ENCODE peak calls at places on chromosomes 2 and 18, in eight cellular contexts. O, K, A, B, Z, L, Q and N are unnamed samples.

GRCh38 chr2:159484537-159484936 is 131.8 kb downstream of the BAZ2B start:
- DNase-seq in O (no peak), K (no peak), A (no peak), B (no peak), Z (no peak), L (no peak), Q (no peak), N (no peak)

GRCh38 chr18:35875566-35875965 is 96.9 kb upstream of the RMP24 start:
- DNase-seq in O (no peak), K (no peak), A (no peak), B (no peak), Z (peak), L (no peak), Q (no peak), N (no peak)

GRCh38 chr2:51387235-51387634 is 355.3 kb upstream of the NRXN1 start:
- DNase-seq in O (no peak), K (no peak), A (no peak), B (no peak), Z (no peak), L (no peak), Q (no peak), N (peak)

GRCh38 chr2:132038179-132038882 is 123.4 kb downstream of the ANKRD30BL start:
- DNase-seq in O (peak), K (no peak), A (no peak), B (peak), Z (no peak), L (no peak), Q (no peak), N (no peak)

GRCh38 chr18:40529478-40529877 is 1425.6 kb upstream of the PIK3C3 start:
- DNase-seq in O (no peak), K (no peak), A (no peak), B (no peak), Z (peak), L (no peak), Q (no peak), N (no peak)

GRCh38 chr2:120766758-120767351 is 31.2 kb downstream of the GLI2 start:
- DNase-seq in O (no peak), K (no peak), A (no peak), B (no peak), Z (no peak), L (no peak), Q (peak), N (no peak)

GRCh38 chr18:74284501-74285004 is 7.2 kb downstream of the CYB5A start:
- DNase-seq in O (peak), K (no peak), A (no peak), B (no peak), Z (no peak), L (no peak), Q (no peak), N (no peak)

GRCh38 chr2:183068561-183068960 is 10.0 kb upstream of the DUSP19 start:
- DNase-seq in O (no peak), K (no peak), A (no peak), B (no peak), Z (no peak), L (no peak), Q (no peak), N (no peak)

GRCh38 chr2:219045937-219046550 is 4.7 kb upstream of the CFAP65 start:
- DNase-seq in O (no peak), K (no peak), A (peak), B (peak), Z (peak), L (no peak), Q (no peak), N (no peak)

GRCh38 chr2:173153486-173153885 is 77.8 kb downstream of the MAP3K20 start:
- DNase-seq in O (no peak), K (no peak), A (no peak), B (no peak), Z (peak), L (no peak), Q (no peak), N (no peak)

GRCh38 chr2:97675714-97676113 is 6.2 kb downstream of the C2orf92 start:
- DNase-seq in O (no peak), K (no peak), A (no peak), B (no peak), Z (no peak), L (no peak), Q (no peak), N (no peak)

GRCh38 chr2:234293973-234294372 is 202.9 kb downstream of the ARL4C start:
- DNase-seq in O (no peak), K (no peak), A (peak), B (peak), Z (no peak), L (no peak), Q (no peak), N (no peak)

GRCh38 chr2:132497591-132497990 is 81.0 kb downstream of the GPR39 start:
- DNase-seq in O (no peak), K (no peak), A (no peak), B (no peak), Z (peak), L (no peak), Q (no peak), N (no peak)

GRCh38 chr18:52747869-52748268 is 407.9 kb downstream of the DCC start:
- DNase-seq in O (no peak), K (no peak), A (no peak), B (no peak), Z (no peak), L (no peak), Q (peak), N (no peak)

GRCh38 chr2:110157153-110157793 is 41.7 kb upstream of the MALL start:
- DNase-seq in O (peak), K (no peak), A (peak), B (peak), Z (peak), L (no peak), Q (no peak), N (peak)

GRCh38 chr2:50004667-50005066 is 850.4 kb upstream of the FSHR start:
- DNase-seq in O (no peak), K (no peak), A (no peak), B (no peak), Z (no peak), L (no peak), Q (no peak), N (no peak)

GRCh38 chr2:127674241-127675209 is 805 bp downstream of the LIMS2 start:
- DNase-seq in O (peak), K (no peak), A (no peak), B (no peak), Z (no peak), L (peak), Q (peak), N (no peak)

GRCh38 chr2:55165567-55165966 is 66.5 kb downstream of the CLHC1 start:
- DNase-seq in O (no peak), K (no peak), A (no peak), B (no peak), Z (peak), L (no peak), Q (no peak), N (peak)

GRCh38 chr2:237547841-237548416 is 18.4 kb upstream of the PRLH start:
- DNase-seq in O (no peak), K (no peak), A (no peak), B (no peak), Z (no peak), L (no peak), Q (no peak), N (no peak)

GRCh38 chr2:120175000-120175581 is 48.1 kb downstream of the TMEM185B start:
- DNase-seq in O (peak), K (no peak), A (peak), B (peak), Z (peak), L (no peak), Q (no peak), N (peak)

GRCh38 chr2:74198461-74199274 is at the start of gene MTHFD2:
- DNase-seq in O (peak), K (peak), A (peak), B (peak), Z (peak), L (peak), Q (peak), N (peak)

GRCh38 chr18:45588284-45588683 is 27.0 kb upstream of the SLC14A2 start:
- DNase-seq in O (no peak), K (no peak), A (no peak), B (no peak), Z (no peak), L (no peak), Q (no peak), N (no peak)

GRCh38 chr2:216316743-216317142 is 55.5 kb downstream of the MARCHF4 start:
- DNase-seq in O (no peak), K (no peak), A (no peak), B (no peak), Z (peak), L (no peak), Q (no peak), N (peak)

GRCh38 chr2:134712334-134712733 is 6.5 kb downstream of the TMEM163 start:
- DNase-seq in O (no peak), K (no peak), A (no peak), B (no peak), Z (peak), L (no peak), Q (no peak), N (peak)

GRCh38 chr18:42915240-42915791 is 200.2 kb downstream of the RIT2 start:
- DNase-seq in O (no peak), K (no peak), A (no peak), B (no peak), Z (no peak), L (no peak), Q (no peak), N (no peak)

GRCh38 chr18:7452331-7452730 is 114.8 kb upstream of the PTPRM start:
- DNase-seq in O (peak), K (no peak), A (peak), B (peak), Z (peak), L (peak), Q (no peak), N (no peak)

GRCh38 chr2:71813315-71813714 is 334.3 kb downstream of the CYP26B1 start:
- DNase-seq in O (no peak), K (peak), A (no peak), B (no peak), Z (no peak), L (no peak), Q (no peak), N (no peak)

DNA sequence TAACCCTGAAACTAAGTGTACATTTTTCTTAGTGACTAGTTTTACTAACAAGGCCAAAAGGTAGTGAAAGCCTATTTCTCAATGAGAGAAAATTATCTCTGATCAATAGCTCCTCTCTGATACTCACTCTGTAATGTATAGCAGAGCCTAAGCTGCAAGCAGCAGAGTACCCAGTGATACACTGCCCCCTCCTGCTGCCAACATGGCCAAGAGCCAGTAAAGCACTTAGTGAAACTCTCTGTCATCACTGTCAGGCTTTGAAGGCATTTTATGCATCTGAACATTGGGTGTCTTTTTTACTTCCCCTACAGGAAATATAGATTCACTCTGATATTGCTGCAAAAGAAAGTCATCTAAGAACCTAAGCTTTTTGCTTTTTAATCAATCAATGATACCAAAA is 784.1 kb upstream of the CDH7 start:
- DNase-seq in O (peak), K (no peak), A (no peak), B (no peak), Z (no peak), L (peak), Q (peak), N (no peak)
- TF ChIP-seq CTCF in O (no peak), K (no peak), A (no peak), B (peak), Z (no peak), L (no peak), Q (no peak), N (no peak)

GRCh38 chr2:191050640-191050987 is 36.6 kb upstream of the STAT1 start:
- DNase-seq in O (no peak), K (no peak), A (no peak), B (no peak), Z (peak), L (no peak), Q (no peak), N (no peak)
- H3K4me3 ChIP-seq in O (no peak), K (no peak), A (no peak), B (no peak), Z (no peak), L (no peak), Q (no peak), N (no peak)

DNA sequence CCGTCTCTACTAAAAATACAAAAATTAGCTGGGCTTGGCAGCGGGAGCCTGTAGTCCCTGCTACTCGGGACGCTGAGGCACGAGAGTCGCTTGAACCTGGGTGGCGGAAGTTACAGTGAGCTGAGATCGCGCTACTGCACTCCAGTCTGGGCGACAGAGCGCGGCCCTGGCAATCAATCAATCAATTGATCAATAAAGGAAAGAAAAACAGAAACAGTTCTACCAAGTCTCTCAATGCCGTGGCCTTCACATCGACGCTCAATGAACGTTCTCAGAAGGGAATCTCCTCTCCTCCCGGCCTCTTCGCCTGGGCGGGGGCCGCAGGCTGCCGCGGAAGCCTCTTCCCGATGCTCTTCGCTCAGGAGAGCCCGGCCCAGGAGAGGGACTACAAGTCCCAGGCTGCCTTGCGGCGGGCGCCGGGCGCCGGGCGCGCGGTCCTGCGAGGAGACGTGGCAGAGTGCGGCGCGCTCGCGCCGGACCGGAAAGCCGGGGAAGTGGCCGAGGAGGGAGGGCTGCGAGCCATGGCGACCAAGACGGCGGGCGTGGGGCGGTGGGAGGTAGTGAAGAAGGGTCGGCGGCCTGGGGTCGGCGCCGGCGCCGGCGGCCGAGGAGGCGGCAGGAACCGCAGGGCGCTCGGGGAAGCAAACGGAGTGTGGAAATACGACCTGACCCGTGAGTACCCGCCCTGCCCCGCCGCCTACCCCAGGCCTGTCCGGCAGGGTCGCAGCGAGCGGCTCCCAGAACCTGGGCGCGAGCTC is at the start of gene TMEM214:
- DNase-seq in O (peak), K (peak), A (peak), B (peak), Z (peak), L (peak), Q (peak), N (peak)
- TF ChIP-seq CTCF in O (no peak), K (no peak), A (no peak), B (no peak), Z (no peak), L (no peak), Q (no peak), N (no peak)

DNA sequence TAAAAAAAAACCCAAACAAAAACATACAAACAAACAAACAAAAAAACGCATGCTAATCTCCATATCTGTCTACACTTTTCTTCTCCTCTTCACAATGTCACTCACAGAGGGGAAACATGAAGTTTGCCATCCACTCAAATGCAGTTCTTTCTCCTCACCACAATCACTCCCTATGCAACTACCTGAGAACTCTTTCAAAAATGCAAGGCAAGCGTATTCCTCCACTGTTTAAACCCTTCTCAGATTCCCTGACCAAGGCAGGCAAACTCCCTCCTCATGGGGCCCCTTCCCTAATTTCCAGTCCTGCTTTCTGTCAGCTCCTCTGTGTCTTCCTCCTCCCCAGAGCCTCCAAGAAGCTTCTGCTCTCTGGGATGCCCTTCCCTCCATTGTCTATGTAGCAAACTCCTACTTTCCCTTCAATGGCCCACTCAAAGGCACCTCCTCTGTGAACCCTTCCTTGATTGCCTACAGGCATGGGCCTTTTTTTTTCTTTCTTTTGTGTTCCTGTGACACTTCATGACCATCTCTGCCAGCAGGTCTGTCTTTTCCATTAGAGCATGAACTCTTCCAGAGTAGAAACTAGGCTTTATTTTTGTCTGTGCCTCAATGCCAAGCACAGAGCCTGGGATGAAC is 143.8 kb upstream of the SLC1A4 start:
- DNase-seq in O (no peak), K (no peak), A (no peak), B (no peak), Z (no peak), L (no peak), Q (no peak), N (no peak)
- H3K4me3 ChIP-seq in O (no peak), K (no peak), A (no peak), B (no peak), Z (no peak), L (no peak), Q (no peak), N (no peak)

DNA sequence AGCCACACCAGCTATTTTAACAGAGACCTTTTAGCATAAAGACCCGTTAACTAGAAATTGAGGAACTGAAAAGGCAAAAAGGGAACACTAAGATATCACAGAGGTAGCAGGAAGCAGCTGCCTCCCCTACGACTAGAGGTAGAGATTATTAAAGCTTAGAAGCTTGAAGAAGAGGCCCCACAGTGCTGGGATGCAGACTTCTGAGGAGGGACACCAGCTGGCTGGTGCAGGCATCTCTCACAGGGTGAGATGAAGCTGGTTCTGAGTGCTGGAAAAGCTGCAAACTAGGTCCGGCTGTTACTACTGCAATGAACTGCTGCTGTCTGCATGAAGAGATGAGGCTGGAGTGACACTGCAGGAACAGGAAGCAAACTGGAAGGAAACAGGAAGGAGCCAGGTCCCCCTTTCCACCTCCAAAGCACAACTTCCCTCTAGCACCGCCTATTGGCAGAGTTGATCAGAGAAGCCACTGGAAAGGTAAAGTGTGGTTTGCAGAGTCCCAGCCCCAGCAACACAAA is 61.2 kb upstream of the MRPS9 start:
- DNase-seq in O (peak), K (no peak), A (peak), B (peak), Z (no peak), L (no peak), Q (no peak), N (no peak)
- TF ChIP-seq CTCF in O (peak), K (no peak), A (peak), B (peak), Z (no peak), L (no peak), Q (no peak), N (no peak)